ENCODE peak calls at places on chromosomes 4 and X, in eight cellular contexts. W is colonic mucosa, T is fibroblast of lung, B is IMR-90, V is neural progenitor cell, L is endothelial cell of umbilical vein, N is H9, S is GM12878. X is an unnamed sample.

GRCh38 chr4:61202100-61202637 is 2.0 kb downstream of the ADGRL3 start:
- DNase-seq in W (no peak), T (peak; percentile 16), B (no peak), V (peak; percentile 62), L (no peak), N (no peak), S (no peak), X (peak; percentile 43)

GRCh38 chr4:14888790-14889189 is 113.5 kb upstream of the CPEB2 start:
- DNase-seq in W (no peak), T (no peak), B (no peak), V (no peak), L (no peak), N (no peak), S (no peak), X (peak; percentile 88)

GRCh38 chr4:85423414-85423813 is 51.5 kb upstream of the ARHGAP24 start:
- DNase-seq in W (no peak), T (peak; percentile 40), B (no peak), V (no peak), L (no peak), N (no peak), S (no peak), X (peak; percentile 54)

GRCh38 chr4:2301806-2302205 is 39.9 kb upstream of the MXD4 start:
- DNase-seq in W (peak; percentile 17), T (no peak), B (no peak), V (no peak), L (no peak), N (no peak), S (no peak), X (no peak)

GRCh38 chrX:71669492-71669891 is 2.1 kb downstream of the LOC101059915 start:
- DNase-seq in W (no peak), T (no peak), B (no peak), V (no peak), L (no peak), N (no peak), S (no peak), X (no peak)

GRCh38 chr4:7032591-7032990 is 10.6 kb upstream of the TADA2B start:
- DNase-seq in W (no peak), T (no peak), B (no peak), V (no peak), L (no peak), N (no peak), S (no peak), X (no peak)

GRCh38 chr4:177374966-177375365 is 65.3 kb downstream of the NEIL3 start:
- DNase-seq in W (no peak), T (no peak), B (no peak), V (peak; percentile 15), L (no peak), N (no peak), S (no peak), X (no peak)

GRCh38 chr4:158020175-158020574 is 152.7 kb downstream of the GASK1B start:
- DNase-seq in W (peak; percentile 36), T (peak; percentile 96), B (peak; percentile 96), V (no peak), L (peak; percentile 96), N (no peak), S (no peak), X (peak; percentile 82)

GRCh38 chr4:147643616-147644015 is 26.4 kb downstream of the TMEM184C start:
- DNase-seq in W (no peak), T (no peak), B (no peak), V (no peak), L (no peak), N (no peak), S (no peak), X (no peak)

GRCh38 chr4:158841540-158841939 is 72.7 kb downstream of the FNIP2 start:
- DNase-seq in W (no peak), T (no peak), B (no peak), V (no peak), L (no peak), N (no peak), S (no peak), X (no peak)

GRCh38 chrX:13203281-13203680 is 116.6 kb downstream of the ATXN3L start:
- DNase-seq in W (no peak), T (no peak), B (no peak), V (no peak), L (peak; percentile 49), N (no peak), S (no peak), X (no peak)

GRCh38 chr4:96293806-96294205 is 453.9 kb downstream of the PDHA2 start:
- DNase-seq in W (no peak), T (no peak), B (no peak), V (no peak), L (no peak), N (no peak), S (no peak), X (no peak)

GRCh38 chr4:186104895-186105720 is 604 bp downstream of the FAM149A start:
- DNase-seq in W (peak; percentile 45), T (no peak), B (no peak), V (peak; percentile 59), L (no peak), N (peak; percentile 55), S (no peak), X (no peak)

DNA sequence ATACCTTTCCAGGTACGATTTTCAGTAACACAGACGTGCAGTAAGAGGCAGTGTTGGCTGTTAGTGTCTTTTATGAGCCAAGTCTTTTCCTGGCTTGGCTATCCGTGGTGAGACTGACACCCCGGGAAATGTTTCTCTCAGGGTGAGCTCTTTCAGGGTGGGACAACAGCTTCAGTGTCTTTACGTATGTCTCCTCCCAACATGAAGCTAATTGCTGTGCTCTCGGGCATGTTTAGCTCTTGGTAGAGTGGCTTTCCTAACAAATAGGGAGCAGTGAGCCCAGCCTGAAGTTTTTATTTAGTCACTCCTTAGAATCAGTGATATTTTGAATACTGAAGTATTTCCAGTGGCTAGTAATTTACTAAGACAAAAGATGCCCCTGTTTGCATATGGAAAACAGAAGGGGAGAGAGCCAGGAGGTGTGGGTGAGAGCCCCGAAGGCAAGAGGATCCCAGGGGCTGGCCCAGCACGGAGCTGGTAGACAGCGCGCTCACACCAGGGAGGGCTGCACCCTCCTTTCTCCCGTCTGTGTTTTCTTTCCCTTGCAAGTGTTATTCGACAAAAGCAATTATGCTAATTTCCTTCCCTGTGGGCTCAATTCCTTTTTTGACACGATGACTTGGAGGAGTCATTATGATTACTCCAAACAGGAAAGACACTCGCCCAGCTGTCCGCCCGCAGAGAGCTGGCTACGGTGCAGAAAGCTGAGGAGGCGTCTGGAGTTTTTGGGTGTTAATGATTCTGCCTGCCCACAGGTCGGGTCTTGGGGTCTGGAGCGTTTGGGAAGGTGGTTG is 47.7 kb downstream of the PDGFRA start:
- DNase-seq in W (no peak), T (peak; percentile 75), B (no peak), V (peak; percentile 19), L (peak; percentile 60), N (peak; percentile 49), S (no peak), X (peak; percentile 16)
- H3K9ac ChIP-seq in W (peak overlapping the region; percentile 8), T (no peak overlapping the region), B (no peak overlapping the region), V (no peak overlapping the region), L (no peak overlapping the region), N (no peak overlapping the region), S (no peak overlapping the region), X (no peak overlapping the region)

DNA sequence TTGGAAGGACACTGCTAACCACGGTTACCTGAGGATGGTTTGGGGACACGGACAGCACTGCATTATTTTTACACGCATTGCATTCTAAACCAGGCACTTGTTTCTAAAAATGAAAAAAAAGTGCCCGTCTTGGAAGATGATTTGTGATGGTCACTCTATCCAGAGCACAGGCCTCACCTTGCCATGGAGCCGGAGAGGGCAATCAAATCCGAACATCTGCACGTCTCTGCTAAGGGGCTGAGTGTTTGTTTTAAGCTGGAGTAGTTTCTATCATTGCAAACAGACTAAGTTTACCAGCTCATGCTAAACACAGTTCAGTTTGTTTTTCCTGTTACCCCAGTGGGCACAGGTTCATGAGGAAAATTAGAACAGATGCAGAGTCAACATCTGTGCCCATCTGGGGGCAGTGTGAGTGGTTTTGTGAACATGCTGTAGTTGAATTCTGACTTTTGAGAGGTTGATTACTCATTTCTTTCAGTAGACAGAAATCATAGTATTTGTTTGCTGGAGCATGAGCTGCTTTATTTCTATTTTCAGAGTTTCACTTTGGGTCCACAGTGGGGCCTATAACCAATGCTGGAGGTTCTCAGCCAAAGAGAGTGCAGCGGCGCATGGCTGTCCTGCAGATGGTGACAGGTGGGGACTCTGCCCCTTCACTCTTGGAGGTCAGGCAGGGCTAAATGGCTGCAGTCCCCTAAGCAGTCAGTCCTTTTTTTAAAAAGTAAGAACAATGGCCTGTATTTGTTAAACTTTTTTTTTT is 65.4 kb upstream of the ENPP6 start:
- DNase-seq in W (peak; percentile 18), T (no peak), B (no peak), V (no peak), L (no peak), N (no peak), S (peak; percentile 97), X (no peak)
- TF ChIP-seq CTCF in W (no peak), T (no peak), B (no peak), V (no peak), L (no peak), N (no peak), S (peak; percentile 30), X (no peak)

DNA sequence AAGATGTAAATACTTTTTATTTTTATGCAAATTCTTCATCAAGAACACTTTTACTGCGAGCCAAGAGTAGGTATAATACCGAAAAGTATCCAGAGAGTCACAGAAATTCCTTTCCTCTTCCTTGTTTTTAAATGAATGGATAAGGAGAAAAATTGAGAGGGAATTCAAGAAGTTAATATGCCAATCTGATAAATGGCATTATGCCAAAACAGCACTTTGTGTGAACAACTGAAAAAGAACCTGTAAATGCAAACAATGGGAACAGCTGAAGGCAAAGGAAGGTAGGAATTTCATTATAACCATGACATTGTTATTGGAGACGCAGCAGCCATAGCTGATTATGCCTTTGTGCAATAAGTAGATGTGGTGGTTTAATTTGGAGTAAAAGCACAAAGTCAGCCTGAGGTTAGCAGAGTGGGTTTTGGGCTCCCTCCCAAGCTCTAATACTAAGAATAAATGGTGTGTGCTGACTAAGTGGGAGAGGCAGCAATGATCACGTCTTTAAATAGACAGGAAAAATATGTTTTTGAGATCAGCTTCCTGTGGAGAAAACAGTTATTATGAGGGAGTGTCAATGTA is 209.8 kb upstream of the NDST4 start:
- DNase-seq in W (no peak), T (peak; percentile 20), B (no peak), V (no peak), L (no peak), N (no peak), S (no peak), X (no peak)
- H3K9ac ChIP-seq in W (no peak overlapping the region), T (no peak overlapping the region), B (no peak overlapping the region), V (no peak overlapping the region), L (no peak overlapping the region), N (no peak overlapping the region), S (no peak overlapping the region), X (no peak overlapping the region)

GRCh38 chrX:15150578-15150977 is 119.3 kb downstream of the ASB9 start:
- DNase-seq in W (no peak), T (no peak), B (no peak), V (no peak), L (no peak), N (no peak), S (no peak), X (no peak)

GRCh38 chrX:15143050-15143824 is 126.6 kb downstream of the ASB9 start:
- DNase-seq in W (peak; percentile 71), T (peak; percentile 30), B (peak; percentile 45), V (peak; percentile 54), L (peak; percentile 18), N (peak; percentile 37), S (no peak), X (peak; percentile 34)

GRCh38 chrX:15143825-15144121 is 126.1 kb downstream of the ASB9 start:
- DNase-seq in W (no peak), T (no peak), B (no peak), V (no peak), L (no peak), N (no peak), S (no peak), X (no peak)

GRCh38 chrX:15142084-15142715 is 127.7 kb downstream of the ASB9 start:
- DNase-seq in W (no peak), T (peak; percentile 45), B (no peak), V (no peak), L (no peak), N (no peak), S (no peak), X (peak; percentile 8)

GRCh38 chrX:15146515-15146914 is 123.4 kb downstream of the ASB9 start:
- DNase-seq in W (peak; percentile 47), T (no peak), B (no peak), V (peak; percentile 39), L (peak; percentile 12), N (peak; percentile 35), S (no peak), X (no peak)
- TF ChIP-seq CTCF in W (no peak), T (peak; percentile 15), B (peak; percentile 42), V (peak; percentile 62), L (peak; percentile 33), N (peak; percentile 72), S (peak; percentile 42), X (peak; percentile 51)

X was measured in mammary epithelial cell.